ENCODE peak calls at places on chromosomes 6 and 20, in five cellular contexts. N is heart right ventricle, D is Peyer's patch, H is dorsolateral prefrontal cortex, F is BJ. R is an unnamed sample.
A peak's percentile ranks its signal among the peaks of the same experiment; 100 is the strongest.

GRCh38 chr6:109790131-109790530 is 99.0 kb downstream of the FIG4 start:
- DNase-seq in N (no peak), H (no peak), D (no peak), F (peak; percentile 56), R (no peak)

GRCh38 chr6:147603392-147604081 is 95.0 kb downstream of the SAMD5 start:
- DNase-seq in F (no peak), H (no peak), D (no peak), N (peak; percentile 63), R (no peak)

GRCh38 chr6:6803180-6803978 is 214.9 kb downstream of the LY86 start:
- DNase-seq in F (no peak), N (no peak), H (no peak), D (peak; percentile 67), R (no peak)

GRCh38 chr20:9375221-9375681 is 139.1 kb upstream of the LAMP5 start:
- DNase-seq in F (no peak), H (no peak), N (no peak), D (no peak), R (no peak)

GRCh38 chr6:143678980-143679379 is 1.2 kb downstream of the PHACTR2 start:
- DNase-seq in H (no peak), D (no peak), F (no peak), N (no peak), R (no peak)

GRCh38 chr6:16321826-16322225 is 83.4 kb downstream of the GMPR start:
- DNase-seq in N (no peak), D (no peak), H (no peak), F (no peak), R (no peak)

GRCh38 chr6:139290787-139291294 is 957 bp downstream of the TXLNB start:
- DNase-seq in F (no peak), N (peak; percentile 46), H (no peak), D (peak; percentile 43), R (no peak)

GRCh38 chr20:4781211-4781610 is 59.5 kb downstream of the PRND start:
- DNase-seq in N (no peak), D (no peak), F (no peak), H (no peak), R (no peak)

GRCh38 chr20:36613974-36614373 is 8.4 kb downstream of the RAB5IF start:
- DNase-seq in F (no peak), D (no peak), H (peak; percentile 14), N (no peak), R (no peak)

GRCh38 chr6:81857812-81858211 is 105.3 kb upstream of the TENT5A start:
- DNase-seq in H (no peak), N (peak; percentile 34), F (no peak), D (no peak), R (no peak)

GRCh38 chr6:105042648-105043047 is 85.7 kb downstream of the LIN28B start:
- DNase-seq in N (no peak), H (no peak), F (no peak), D (no peak), R (no peak)

GRCh38 chr6:110618591-110619267 is 142.3 kb upstream of the SLC22A16 start:
- DNase-seq in D (no peak), F (no peak), H (no peak), N (no peak), R (peak; percentile 62)

GRCh38 chr6:8139451-8139850 is 37.1 kb upstream of the EEF1E1 start:
- DNase-seq in H (no peak), D (no peak), F (no peak), N (no peak), R (no peak)

GRCh38 chr6:34897130-34897529 is 8.1 kb downstream of the ANKS1A start:
- DNase-seq in D (no peak), N (no peak), F (no peak), H (no peak), R (no peak)

GRCh38 chr6:5213851-5214507 is 46.8 kb downstream of the LYRM4 start:
- DNase-seq in H (no peak), N (peak; percentile 29), F (no peak), D (no peak), R (no peak)

GRCh38 chr6:43836507-43836906 is 66.5 kb downstream of the VEGFA start:
- DNase-seq in H (no peak), F (no peak), D (no peak), N (no peak), R (no peak)

GRCh38 chr6:168198302-168199180 is 119.5 kb upstream of the FRMD1 start:
- DNase-seq in H (no peak), F (no peak), D (no peak), N (no peak), R (no peak)

GRCh38 chr20:25195962-25196700 is 619 bp downstream of the ENTPD6 start:
- DNase-seq in D (peak; percentile 44), N (no peak), F (no peak), H (peak; percentile 49), R (peak; percentile 57)

GRCh38 chr6:21594427-21595264 is 1.1 kb downstream of the SOX4 start:
- DNase-seq in F (no peak), D (peak; percentile 23), N (peak; percentile 57), H (peak; percentile 54), R (no peak)

GRCh38 chr6:44001318-44001868 is 125.9 kb downstream of the MRPL14 start:
- DNase-seq in N (no peak), F (no peak), D (no peak), H (no peak), R (no peak)

GRCh38 chr6:26028212-26028752 is 58.9 kb upstream of the HFE start:
- DNase-seq in F (no peak), N (no peak), D (no peak), H (no peak), R (no peak)

GRCh38 chr20:45444050-45444449 is 25.5 kb upstream of the WFDC2 start:
- DNase-seq in N (no peak), D (no peak), F (no peak), H (no peak), R (no peak)

GRCh38 chr6:151506761-151507160 is 12.9 kb downstream of the CCDC170 start:
- DNase-seq in D (no peak), H (no peak), N (no peak), F (no peak), R (no peak)

GRCh38 chr6:140985679-140986275 is 1146.9 kb upstream of the GJE1 start:
- DNase-seq in N (no peak), D (no peak), H (no peak), F (no peak), R (no peak)

GRCh38 chr6:95404777-95405176 is 172.6 kb upstream of the MANEA start:
- DNase-seq in D (no peak), N (no peak), H (no peak), F (no peak), R (no peak)

GRCh38 chr6:7540595-7540994 is 876 bp upstream of the DSP start:
- DNase-seq in N (peak; percentile 36), F (no peak), H (no peak), D (no peak), R (no peak)

GRCh38 chr20:35490736-35491181 is 35.4 kb downstream of the CEP250 start:
- DNase-seq in F (no peak), H (no peak), D (peak; percentile 81), N (no peak), R (no peak)

DNA sequence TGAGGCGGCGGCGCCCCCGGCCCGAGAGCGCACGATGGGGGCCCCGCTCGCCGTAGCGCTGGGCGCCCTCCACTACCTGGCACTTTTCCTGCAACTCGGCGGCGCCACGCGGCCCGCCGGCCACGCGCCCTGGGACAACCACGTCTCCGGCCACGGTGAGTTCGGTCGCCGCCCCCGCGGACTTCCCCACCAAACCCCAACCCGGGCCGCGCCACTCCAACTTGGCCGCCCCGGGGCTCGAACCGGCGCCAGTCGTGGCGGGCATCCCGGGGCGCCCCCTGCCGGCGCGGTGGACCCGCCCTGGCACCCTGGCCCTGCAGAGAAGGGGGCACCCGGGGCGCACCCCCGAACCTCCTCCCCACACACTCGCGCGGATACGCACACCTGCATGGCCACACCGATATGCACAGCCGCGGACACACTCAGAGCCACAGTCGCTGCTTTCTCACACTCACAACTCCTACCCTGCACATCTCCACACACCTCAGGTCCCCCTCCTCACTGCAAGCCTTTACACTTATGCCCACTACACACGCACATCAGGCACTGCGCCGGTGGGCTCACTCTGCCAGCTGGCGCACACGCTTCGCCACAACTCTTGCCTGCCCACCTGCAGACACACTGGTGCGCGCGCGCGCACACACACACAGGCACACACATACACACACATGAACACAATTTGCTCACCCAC is 535 bp downstream of the VSTM2L start:
- DNase-seq in H (no peak), F (no peak), D (no peak), N (no peak), R (no peak)
- TF ChIP-seq CTCF in H (peak; percentile 55), F (peak; percentile 14), D (no peak), N (peak; percentile 23), R (peak; percentile 50)

GRCh38 chr20:64102647-64103354 is 4.6 kb downstream of the NPBWR2 start:
- DNase-seq in D (no peak), F (no peak), H (peak; percentile 74), N (no peak), R (no peak)
- H3K4me3 ChIP-seq in D (peak overlapping the region; percentile 58), F (no peak overlapping the region), H (peak overlapping the region; percentile 47), N (peak overlapping the region; percentile 27), R (no peak overlapping the region)

DNA sequence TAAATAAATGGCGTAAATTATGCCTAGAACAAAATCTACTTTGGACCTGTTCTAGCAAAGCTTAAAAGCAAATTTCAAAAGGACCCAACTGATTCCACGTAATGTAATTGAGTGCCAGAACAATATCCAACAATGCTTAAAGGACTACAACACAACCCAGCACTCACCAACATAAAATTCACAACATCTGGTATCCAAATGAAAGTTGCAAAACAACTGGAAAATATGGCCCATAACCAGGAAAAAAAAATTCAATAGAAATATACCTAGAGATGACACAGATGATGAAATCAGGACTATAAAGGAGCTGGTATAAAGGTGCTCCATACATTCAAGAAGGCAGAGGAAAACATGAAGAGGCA is 14.1 kb downstream of the TUBB2B start:
- DNase-seq in N (no peak), H (no peak), D (no peak), F (no peak), R (no peak)
- TF ChIP-seq CTCF in N (no peak), H (no peak), D (no peak), F (no peak), R (no peak)

DNA sequence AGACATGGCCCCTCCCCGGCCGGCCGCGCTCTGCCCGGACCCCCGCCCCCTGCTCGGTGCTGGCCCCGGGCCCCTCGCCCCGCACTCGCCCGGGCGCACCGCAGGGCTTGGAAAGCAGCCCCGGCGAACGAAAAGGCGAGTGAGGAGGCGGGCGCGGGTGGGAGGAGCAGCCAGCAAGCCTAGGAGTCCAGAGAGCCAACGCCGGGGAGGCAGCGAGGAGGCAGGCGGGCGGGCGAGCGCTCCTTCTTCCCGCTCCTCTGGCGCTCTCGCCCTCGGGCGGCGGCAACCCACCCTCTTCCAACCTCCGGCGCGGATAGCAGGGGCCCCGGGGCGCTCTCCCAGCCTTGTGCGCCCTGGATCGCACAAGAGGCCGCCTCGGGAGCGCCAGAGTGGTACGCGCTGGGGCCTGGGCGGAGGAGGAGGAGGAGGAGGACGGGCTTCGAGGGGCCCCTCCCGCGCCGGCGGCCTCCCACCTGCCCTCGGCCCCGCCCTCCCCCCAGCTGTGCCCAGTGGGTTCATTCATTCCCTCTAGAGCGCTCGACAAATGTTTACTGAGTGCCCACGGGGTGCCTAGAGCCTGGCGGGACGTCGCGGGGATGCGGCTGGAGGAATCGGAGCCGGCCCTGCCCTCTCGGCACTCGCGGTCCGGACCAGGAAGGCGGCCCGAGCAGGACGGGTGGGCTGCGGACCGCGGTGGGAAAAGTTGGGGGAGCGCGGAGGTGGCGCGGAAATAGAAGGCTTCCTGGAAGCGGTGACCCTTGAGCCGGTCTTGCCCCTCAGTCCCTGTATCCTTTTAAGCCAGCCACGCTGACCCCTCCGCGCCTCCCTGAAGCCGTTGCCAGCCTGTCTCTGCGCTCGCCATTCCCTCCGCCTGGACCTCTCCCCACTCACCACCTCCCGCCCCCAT is at the start of gene BMP7:
- DNase-seq in N (no peak), H (no peak), F (no peak), D (no peak), R (no peak)
- H3K4me3 ChIP-seq in N (peak within 1 kb of the TSS; percentile 0), H (peak within 1 kb of the TSS; percentile 52), F (no peak within 1 kb of the TSS), D (peak within 1 kb of the TSS; percentile 31), R (no peak within 1 kb of the TSS)